ENCODE peak calls at places on chromosome X, in five cellular contexts. V, Y, X, I and M are unnamed samples.
A peak's percentile ranks its signal among the peaks of the same experiment; 100 is the strongest.

GRCh38 chrX:56994375-56995270 is 718 bp downstream of the SPIN3 start:
- DNase-seq in X (no peak), Y (peak; percentile 13), V (no peak), I (no peak), M (no peak)

GRCh38 chrX:110286126-110286525 is 31.8 kb downstream of the AMMECR1 start:
- DNase-seq in X (peak; percentile 46), Y (no peak), I (peak; percentile 59), V (no peak), M (no peak)

GRCh38 chrX:16869393-16870094 is 618 bp downstream of the RBBP7 start:
- DNase-seq in Y (peak; percentile 50), X (no peak), I (no peak), V (no peak), M (no peak)

GRCh38 chrX:54447461-54447860 is 7.3 kb downstream of the TSR2 start:
- DNase-seq in X (no peak), V (no peak), I (no peak), Y (no peak), M (no peak)

GRCh38 chrX:57929373-57929772 is 19.1 kb upstream of the ZXDA start:
- DNase-seq in Y (no peak), X (no peak), V (no peak), I (no peak), M (no peak)

GRCh38 chrX:16807548-16807947 is 21.3 kb downstream of the TXLNG start:
- DNase-seq in I (no peak), X (no peak), V (no peak), Y (no peak), M (no peak)

GRCh38 chrX:110241816-110242215 is 76.1 kb downstream of the AMMECR1 start:
- DNase-seq in Y (no peak), I (no peak), V (no peak), X (no peak), M (no peak)

GRCh38 chrX:142233400-142233799 is 28.3 kb upstream of the MAGEC2 start:
- DNase-seq in Y (no peak), I (no peak), V (no peak), X (no peak), M (no peak)

GRCh38 chrX:130079824-130080406 is 30.4 kb downstream of the ELF4 start:
- DNase-seq in Y (peak; percentile 55), I (peak; percentile 19), X (peak; percentile 52), V (peak; percentile 62), M (peak; percentile 54)

GRCh38 chrX:69107231-69107739 is 58.0 kb downstream of the PJA1 start:
- DNase-seq in Y (no peak), X (no peak), I (no peak), V (no peak), M (no peak)

GRCh38 chrX:110409925-110410324 is 51.3 kb downstream of the RTL9 start:
- DNase-seq in X (no peak), I (no peak), Y (no peak), V (no peak), M (no peak)

GRCh38 chrX:149572743-149573142 is 14.5 kb downstream of the MAGEA9B start:
- DNase-seq in V (no peak), Y (no peak), X (no peak), I (no peak), M (no peak)

GRCh38 chrX:475926-476723 is 89.4 kb upstream of the PPP2R3B start:
- DNase-seq in I (no peak), Y (no peak), V (no peak), X (no peak), M (no peak)

GRCh38 chrX:22462959-22463358 is 190.2 kb downstream of the CBLL2 start:
- DNase-seq in Y (no peak), I (no peak), V (no peak), X (no peak), M (no peak)

GRCh38 chrX:68416592-68416991 is 16.7 kb downstream of the OPHN1 start:
- DNase-seq in Y (no peak), X (no peak), I (no peak), V (no peak), M (no peak)

GRCh38 chrX:152601848-152602616 is 35.7 kb upstream of the GABRQ start:
- DNase-seq in X (no peak), V (no peak), I (no peak), Y (no peak), M (no peak)

GRCh38 chrX:153870791-153871360 is 15.1 kb downstream of the L1CAM start:
- DNase-seq in X (no peak), V (no peak), I (no peak), Y (no peak), M (no peak)

GRCh38 chrX:96692454-96692853 is 7.8 kb downstream of the DIAPH2 start:
- DNase-seq in Y (no peak), X (no peak), V (no peak), I (no peak), M (no peak)

GRCh38 chrX:41634284-41634683 is 54.5 kb upstream of the GPR34 start:
- DNase-seq in Y (no peak), X (no peak), V (no peak), I (no peak), M (no peak)

GRCh38 chrX:134388161-134389109 is 71.5 kb upstream of the HPRT1 start:
- DNase-seq in X (no peak), V (no peak), I (no peak), Y (no peak), M (no peak)

GRCh38 chrX:152072236-152072635 is 66.1 kb downstream of the MAGEA10 start:
- DNase-seq in Y (no peak), V (no peak), X (peak; percentile 32), I (peak; percentile 35), M (no peak)

GRCh38 chrX:53950130-53950733 is 94.0 kb downstream of the PHF8 start:
- DNase-seq in Y (no peak), X (no peak), I (no peak), V (no peak), M (no peak)

GRCh38 chrX:124098089-124098488 is 136.6 kb downstream of the STAG2 start:
- DNase-seq in I (no peak), X (peak; percentile 8), V (no peak), Y (no peak), M (no peak)

GRCh38 chrX:71215335-71215912 is 7.6 kb upstream of the GJB1 start:
- DNase-seq in X (no peak), V (no peak), Y (no peak), I (no peak), M (no peak)

GRCh38 chrX:95383778-95384177 is 1300.9 kb upstream of the DIAPH2 start:
- DNase-seq in Y (no peak), X (no peak), V (no peak), I (no peak), M (no peak)

GRCh38 chrX:11304829-11305228 is 11.6 kb downstream of the AMELX start:
- DNase-seq in Y (no peak), X (no peak), V (no peak), I (no peak), M (no peak)

GRCh38 chrX:110125435-110125834 is 122.5 kb downstream of the TMEM164 start:
- DNase-seq in Y (no peak), I (no peak), X (no peak), V (no peak), M (no peak)

GRCh38 chrX:149961572-149961971 is 23.3 kb upstream of the EOLA2 start:
- DNase-seq in V (no peak), Y (no peak), X (no peak), I (no peak), M (no peak)

GRCh38 chrX:154459843-154460242 is 1.8 kb downstream of the PLXNA3 start:
- DNase-seq in V (no peak), X (no peak), I (no peak), Y (no peak), M (no peak)

GRCh38 chrX:63812826-63813225 is 27.8 kb upstream of the ARHGEF9 start:
- DNase-seq in X (no peak), V (no peak), Y (no peak), I (no peak), M (no peak)
- TF ChIP-seq CTCF in X (peak; percentile 6), V (no peak), Y (no peak), I (no peak), M (no peak)

DNA sequence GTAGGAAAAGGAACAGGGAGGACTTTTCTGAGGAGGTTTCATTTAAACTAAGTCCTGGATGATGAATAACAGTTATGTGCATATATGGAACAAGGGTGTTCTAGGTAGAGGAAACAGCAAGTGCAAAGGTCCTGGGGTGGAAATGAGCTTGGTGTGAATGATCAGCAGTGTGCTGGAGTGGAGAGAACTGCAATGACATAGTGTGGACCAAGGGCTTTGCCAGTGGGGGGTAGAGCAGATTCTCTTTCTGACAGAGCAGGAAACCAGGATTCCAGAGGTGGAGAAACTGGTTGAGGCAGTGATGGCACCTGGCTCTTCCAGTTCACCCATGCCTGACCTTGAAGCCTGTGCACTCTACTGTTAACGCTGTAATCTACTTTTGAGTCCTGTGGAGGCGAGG is 1.7 kb downstream of the PPP1R3F start:
- DNase-seq in X (no peak), V (no peak), I (no peak), Y (no peak), M (no peak)
- H3K4me3 ChIP-seq in X (no peak overlapping the region), V (no peak overlapping the region), I (no peak overlapping the region), Y (peak overlapping the region; percentile 80), M (no peak overlapping the region)

GRCh38 chrX:40544343-40545250 is 36.2 kb upstream of the ATP6AP2 start:
- DNase-seq in I (no peak), Y (no peak), V (no peak), X (no peak), M (no peak)

GRCh38 chrX:40539214-40540142 is 41.3 kb upstream of the ATP6AP2 start:
- DNase-seq in V (peak; percentile 72), X (peak; percentile 40), I (peak; percentile 23), Y (peak; percentile 49), M (peak; percentile 59)

GRCh38 chrX:40542972-40543371 is 37.8 kb upstream of the ATP6AP2 start:
- DNase-seq in Y (no peak), V (no peak), X (no peak), I (no peak), M (no peak)

GRCh38 chrX:40543661-40544328 is 37.0 kb upstream of the ATP6AP2 start:
- DNase-seq in I (no peak), X (no peak), V (no peak), Y (no peak), M (no peak)

DNA sequence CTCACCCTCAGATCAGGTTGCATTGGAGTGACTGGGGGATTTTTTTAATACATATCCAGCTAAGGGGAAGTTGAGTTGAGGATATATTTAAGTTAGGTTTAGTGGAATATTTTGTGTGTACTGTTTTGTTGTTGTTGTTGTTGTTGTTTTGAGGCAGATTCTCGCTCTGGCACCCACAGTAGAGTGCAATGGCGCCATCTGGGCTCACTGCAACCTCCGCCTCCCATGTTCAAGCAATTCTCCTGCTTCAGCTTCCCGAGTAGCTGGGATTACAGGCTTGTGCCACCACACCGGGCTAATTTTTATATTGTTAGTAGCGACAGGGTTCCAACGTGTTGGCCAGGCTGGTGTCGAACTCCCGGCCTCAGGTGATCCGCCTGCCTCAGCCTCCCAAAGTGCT is 38.6 kb upstream of the ATP6AP2 start:
- DNase-seq in V (no peak), I (no peak), X (no peak), Y (no peak), M (no peak)
- TF ChIP-seq CTCF in V (no peak), I (no peak), X (no peak), Y (no peak), M (no peak)

DNA sequence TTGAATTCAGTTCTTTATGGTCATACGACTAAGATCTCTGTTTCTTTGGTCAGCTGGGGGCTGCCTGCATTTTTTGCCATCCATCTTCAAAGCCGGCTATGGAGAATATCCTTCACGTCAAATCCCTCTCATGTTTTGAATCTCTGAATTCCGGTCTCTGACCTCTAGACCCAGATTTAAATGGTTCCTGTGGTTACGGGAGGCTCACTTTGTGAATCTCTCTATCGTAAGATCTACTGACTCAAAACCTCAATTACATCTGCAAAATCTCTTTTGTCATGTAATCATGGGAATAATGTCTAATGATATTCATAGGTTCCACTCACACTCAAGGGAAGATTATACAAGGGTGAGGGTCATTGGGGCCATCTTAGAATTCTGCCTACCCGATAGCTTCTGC is 5.7 kb upstream of the MPC1L start:
- DNase-seq in V (no peak), Y (no peak), X (no peak), I (no peak), M (no peak)
- H3K4me3 ChIP-seq in V (no peak overlapping the region), Y (no peak overlapping the region), X (no peak overlapping the region), I (no peak overlapping the region), M (no peak overlapping the region)